ENCODE peak calls at places on chromosomes 5 and 9, in seven cellular contexts. One of them, this sample, is unnamed.

GRCh38 chr5:140420226-140420570 is 18.6 kb downstream of the ANKHD1 start:
- DNase-seq in BE2C: no peak
- DNase-seq in nephron progenitor cell: no peak
- DNase-seq in H54: no peak
- DNase-seq in HFFc6: no peak
- DNase-seq in natural killer cell treated with Interleukin-12 subunit alpha and Interleukin-12 subunit beta and Interleukin-15 and Interleukin-18, amount 100 ng/mL, for 72 hours: no peak
- DNase-seq in stimulated activated CD4-positive, alpha-beta T cell treated with anti-CD3 and anti-CD28 coated beads, Interleukin-2, amount 100 ng/mL, for 24 hours: no peak
- DNase-seq in this sample: no peak

GRCh38 chr5:170478306-170478705 is 25.5 kb upstream of the KCNIP1 start:
- DNase-seq in nephron progenitor cell: no peak
- DNase-seq in H54: no peak
- DNase-seq in BE2C: no peak
- DNase-seq in stimulated activated CD4-positive, alpha-beta T cell treated with anti-CD3 and anti-CD28 coated beads, Interleukin-2, amount 100 ng/mL, for 24 hours: no peak
- DNase-seq in HFFc6: no peak
- DNase-seq in natural killer cell treated with Interleukin-12 subunit alpha and Interleukin-12 subunit beta and Interleukin-15 and Interleukin-18, amount 100 ng/mL, for 72 hours: no peak
- DNase-seq in this sample: no peak

GRCh38 chr5:142686210-142686734 is 382 bp upstream of the FGF1 start:
- DNase-seq in BE2C: no peak
- DNase-seq in natural killer cell treated with Interleukin-12 subunit alpha and Interleukin-12 subunit beta and Interleukin-15 and Interleukin-18, amount 100 ng/mL, for 72 hours: no peak
- DNase-seq in nephron progenitor cell: no peak
- DNase-seq in HFFc6: no peak
- DNase-seq in H54: no peak
- DNase-seq in stimulated activated CD4-positive, alpha-beta T cell treated with anti-CD3 and anti-CD28 coated beads, Interleukin-2, amount 100 ng/mL, for 24 hours: no peak
- DNase-seq in this sample: no peak

GRCh38 chr5:88734191-88734640 is 148.8 kb downstream of the MEF2C start:
- DNase-seq in BE2C: no peak
- DNase-seq in H54: no peak
- DNase-seq in HFFc6: no peak
- DNase-seq in stimulated activated CD4-positive, alpha-beta T cell treated with anti-CD3 and anti-CD28 coated beads, Interleukin-2, amount 100 ng/mL, for 24 hours: no peak
- DNase-seq in natural killer cell treated with Interleukin-12 subunit alpha and Interleukin-12 subunit beta and Interleukin-15 and Interleukin-18, amount 100 ng/mL, for 72 hours: no peak
- DNase-seq in nephron progenitor cell: no peak
- DNase-seq in this sample: peak

GRCh38 chr5:69416180-69416579 is 1.3 kb downstream of the MARVELD2 start:
- DNase-seq in natural killer cell treated with Interleukin-12 subunit alpha and Interleukin-12 subunit beta and Interleukin-15 and Interleukin-18, amount 100 ng/mL, for 72 hours: no peak
- DNase-seq in nephron progenitor cell: no peak
- DNase-seq in HFFc6: no peak
- DNase-seq in BE2C: no peak
- DNase-seq in H54: no peak
- DNase-seq in stimulated activated CD4-positive, alpha-beta T cell treated with anti-CD3 and anti-CD28 coated beads, Interleukin-2, amount 100 ng/mL, for 24 hours: no peak
- DNase-seq in this sample: no peak

GRCh38 chr9:21993893-21994525 is at the start of gene CDKN2A:
- DNase-seq in H54: no peak
- DNase-seq in BE2C: peak
- DNase-seq in HFFc6: peak
- DNase-seq in stimulated activated CD4-positive, alpha-beta T cell treated with anti-CD3 and anti-CD28 coated beads, Interleukin-2, amount 100 ng/mL, for 24 hours: peak
- DNase-seq in natural killer cell treated with Interleukin-12 subunit alpha and Interleukin-12 subunit beta and Interleukin-15 and Interleukin-18, amount 100 ng/mL, for 72 hours: peak
- DNase-seq in nephron progenitor cell: peak
- DNase-seq in this sample: no peak

GRCh38 chr5:137320056-137321045 is 178.8 kb downstream of the SPOCK1 start:
- DNase-seq in HFFc6: peak
- DNase-seq in H54: peak
- DNase-seq in nephron progenitor cell: peak
- DNase-seq in BE2C: peak
- DNase-seq in stimulated activated CD4-positive, alpha-beta T cell treated with anti-CD3 and anti-CD28 coated beads, Interleukin-2, amount 100 ng/mL, for 24 hours: no peak
- DNase-seq in natural killer cell treated with Interleukin-12 subunit alpha and Interleukin-12 subunit beta and Interleukin-15 and Interleukin-18, amount 100 ng/mL, for 72 hours: no peak
- DNase-seq in this sample: no peak

GRCh38 chr5:167250996-167251395 is 1040.4 kb upstream of the WWC1 start:
- DNase-seq in HFFc6: no peak
- DNase-seq in BE2C: no peak
- DNase-seq in stimulated activated CD4-positive, alpha-beta T cell treated with anti-CD3 and anti-CD28 coated beads, Interleukin-2, amount 100 ng/mL, for 24 hours: no peak
- DNase-seq in H54: no peak
- DNase-seq in natural killer cell treated with Interleukin-12 subunit alpha and Interleukin-12 subunit beta and Interleukin-15 and Interleukin-18, amount 100 ng/mL, for 72 hours: no peak
- DNase-seq in nephron progenitor cell: no peak
- DNase-seq in this sample: no peak

GRCh38 chr5:148836272-148837250 is 10.2 kb downstream of the ADRB2 start:
- DNase-seq in H54: no peak
- DNase-seq in stimulated activated CD4-positive, alpha-beta T cell treated with anti-CD3 and anti-CD28 coated beads, Interleukin-2, amount 100 ng/mL, for 24 hours: no peak
- DNase-seq in nephron progenitor cell: no peak
- DNase-seq in HFFc6: no peak
- DNase-seq in natural killer cell treated with Interleukin-12 subunit alpha and Interleukin-12 subunit beta and Interleukin-15 and Interleukin-18, amount 100 ng/mL, for 72 hours: no peak
- DNase-seq in BE2C: no peak
- DNase-seq in this sample: no peak

GRCh38 chr9:94825620-94825958 is 99.1 kb downstream of the AOPEP start:
- DNase-seq in stimulated activated CD4-positive, alpha-beta T cell treated with anti-CD3 and anti-CD28 coated beads, Interleukin-2, amount 100 ng/mL, for 24 hours: no peak
- DNase-seq in H54: no peak
- DNase-seq in nephron progenitor cell: no peak
- DNase-seq in BE2C: no peak
- DNase-seq in natural killer cell treated with Interleukin-12 subunit alpha and Interleukin-12 subunit beta and Interleukin-15 and Interleukin-18, amount 100 ng/mL, for 72 hours: no peak
- DNase-seq in HFFc6: no peak
- DNase-seq in this sample: no peak

GRCh38 chr5:140575309-140575708 is 10.7 kb downstream of the SLC35A4 start:
- DNase-seq in nephron progenitor cell: no peak
- DNase-seq in BE2C: peak
- DNase-seq in natural killer cell treated with Interleukin-12 subunit alpha and Interleukin-12 subunit beta and Interleukin-15 and Interleukin-18, amount 100 ng/mL, for 72 hours: no peak
- DNase-seq in stimulated activated CD4-positive, alpha-beta T cell treated with anti-CD3 and anti-CD28 coated beads, Interleukin-2, amount 100 ng/mL, for 24 hours: no peak
- DNase-seq in HFFc6: peak
- DNase-seq in H54: no peak
- DNase-seq in this sample: peak

GRCh38 chr5:96344678-96345612 is 88.1 kb downstream of the PCSK1 start:
- DNase-seq in BE2C: peak
- DNase-seq in H54: no peak
- DNase-seq in natural killer cell treated with Interleukin-12 subunit alpha and Interleukin-12 subunit beta and Interleukin-15 and Interleukin-18, amount 100 ng/mL, for 72 hours: no peak
- DNase-seq in nephron progenitor cell: no peak
- DNase-seq in HFFc6: peak
- DNase-seq in stimulated activated CD4-positive, alpha-beta T cell treated with anti-CD3 and anti-CD28 coated beads, Interleukin-2, amount 100 ng/mL, for 24 hours: no peak
- DNase-seq in this sample: no peak

GRCh38 chr9:35996358-35996970 is 38.5 kb upstream of the OR2S2 start:
- DNase-seq in BE2C: no peak
- DNase-seq in HFFc6: peak
- DNase-seq in stimulated activated CD4-positive, alpha-beta T cell treated with anti-CD3 and anti-CD28 coated beads, Interleukin-2, amount 100 ng/mL, for 24 hours: no peak
- DNase-seq in natural killer cell treated with Interleukin-12 subunit alpha and Interleukin-12 subunit beta and Interleukin-15 and Interleukin-18, amount 100 ng/mL, for 72 hours: no peak
- DNase-seq in H54: no peak
- DNase-seq in nephron progenitor cell: no peak
- DNase-seq in this sample: no peak

GRCh38 chr5:123875444-123876264 is 363.7 kb downstream of the CSNK1G3 start:
- DNase-seq in nephron progenitor cell: peak
- DNase-seq in natural killer cell treated with Interleukin-12 subunit alpha and Interleukin-12 subunit beta and Interleukin-15 and Interleukin-18, amount 100 ng/mL, for 72 hours: no peak
- DNase-seq in HFFc6: no peak
- DNase-seq in BE2C: no peak
- DNase-seq in H54: no peak
- DNase-seq in stimulated activated CD4-positive, alpha-beta T cell treated with anti-CD3 and anti-CD28 coated beads, Interleukin-2, amount 100 ng/mL, for 24 hours: no peak
- DNase-seq in this sample: no peak

GRCh38 chr5:132344775-132345514 is 24.6 kb upstream of the SLC22A5 start:
- DNase-seq in nephron progenitor cell: no peak
- DNase-seq in natural killer cell treated with Interleukin-12 subunit alpha and Interleukin-12 subunit beta and Interleukin-15 and Interleukin-18, amount 100 ng/mL, for 72 hours: no peak
- DNase-seq in H54: no peak
- DNase-seq in stimulated activated CD4-positive, alpha-beta T cell treated with anti-CD3 and anti-CD28 coated beads, Interleukin-2, amount 100 ng/mL, for 24 hours: no peak
- DNase-seq in HFFc6: no peak
- DNase-seq in BE2C: no peak
- DNase-seq in this sample: no peak

GRCh38 chr5:150486402-150487198 is 21.3 kb upstream of the NDST1 start:
- DNase-seq in stimulated activated CD4-positive, alpha-beta T cell treated with anti-CD3 and anti-CD28 coated beads, Interleukin-2, amount 100 ng/mL, for 24 hours: peak
- DNase-seq in HFFc6: no peak
- DNase-seq in natural killer cell treated with Interleukin-12 subunit alpha and Interleukin-12 subunit beta and Interleukin-15 and Interleukin-18, amount 100 ng/mL, for 72 hours: no peak
- DNase-seq in BE2C: peak
- DNase-seq in nephron progenitor cell: peak
- DNase-seq in H54: no peak
- DNase-seq in this sample: no peak

GRCh38 chr9:79944991-79945390 is 373.2 kb downstream of the TLE4 start:
- DNase-seq in nephron progenitor cell: no peak
- DNase-seq in H54: no peak
- DNase-seq in HFFc6: no peak
- DNase-seq in natural killer cell treated with Interleukin-12 subunit alpha and Interleukin-12 subunit beta and Interleukin-15 and Interleukin-18, amount 100 ng/mL, for 72 hours: no peak
- DNase-seq in stimulated activated CD4-positive, alpha-beta T cell treated with anti-CD3 and anti-CD28 coated beads, Interleukin-2, amount 100 ng/mL, for 24 hours: no peak
- DNase-seq in BE2C: no peak
- DNase-seq in this sample: no peak

GRCh38 chr9:113587471-113588031 is 124.0 kb downstream of the RGS3 start:
- DNase-seq in stimulated activated CD4-positive, alpha-beta T cell treated with anti-CD3 and anti-CD28 coated beads, Interleukin-2, amount 100 ng/mL, for 24 hours: no peak
- DNase-seq in BE2C: peak
- DNase-seq in nephron progenitor cell: peak
- DNase-seq in natural killer cell treated with Interleukin-12 subunit alpha and Interleukin-12 subunit beta and Interleukin-15 and Interleukin-18, amount 100 ng/mL, for 72 hours: no peak
- DNase-seq in H54: no peak
- DNase-seq in HFFc6: no peak
- DNase-seq in this sample: no peak

GRCh38 chr5:79042188-79042587 is 27.3 kb downstream of the DMGDH start:
- DNase-seq in nephron progenitor cell: no peak
- DNase-seq in HFFc6: no peak
- DNase-seq in BE2C: no peak
- DNase-seq in stimulated activated CD4-positive, alpha-beta T cell treated with anti-CD3 and anti-CD28 coated beads, Interleukin-2, amount 100 ng/mL, for 24 hours: no peak
- DNase-seq in natural killer cell treated with Interleukin-12 subunit alpha and Interleukin-12 subunit beta and Interleukin-15 and Interleukin-18, amount 100 ng/mL, for 72 hours: no peak
- DNase-seq in H54: no peak
- DNase-seq in this sample: no peak

GRCh38 chr9:15834541-15834940 is 281.7 kb downstream of the CCDC171 start:
- DNase-seq in stimulated activated CD4-positive, alpha-beta T cell treated with anti-CD3 and anti-CD28 coated beads, Interleukin-2, amount 100 ng/mL, for 24 hours: no peak
- DNase-seq in BE2C: peak
- DNase-seq in HFFc6: no peak
- DNase-seq in H54: no peak
- DNase-seq in nephron progenitor cell: no peak
- DNase-seq in natural killer cell treated with Interleukin-12 subunit alpha and Interleukin-12 subunit beta and Interleukin-15 and Interleukin-18, amount 100 ng/mL, for 72 hours: no peak
- DNase-seq in this sample: no peak

GRCh38 chr9:23822331-23823169 is 3.5 kb downstream of the ELAVL2 start:
- DNase-seq in BE2C: no peak
- DNase-seq in H54: no peak
- DNase-seq in stimulated activated CD4-positive, alpha-beta T cell treated with anti-CD3 and anti-CD28 coated beads, Interleukin-2, amount 100 ng/mL, for 24 hours: no peak
- DNase-seq in HFFc6: no peak
- DNase-seq in natural killer cell treated with Interleukin-12 subunit alpha and Interleukin-12 subunit beta and Interleukin-15 and Interleukin-18, amount 100 ng/mL, for 72 hours: no peak
- DNase-seq in nephron progenitor cell: peak
- DNase-seq in this sample: no peak

GRCh38 chr9:129557192-129558036 is 63.5 kb downstream of the C9orf50 start:
- DNase-seq in H54: peak
- DNase-seq in HFFc6: no peak
- DNase-seq in nephron progenitor cell: peak
- DNase-seq in stimulated activated CD4-positive, alpha-beta T cell treated with anti-CD3 and anti-CD28 coated beads, Interleukin-2, amount 100 ng/mL, for 24 hours: no peak
- DNase-seq in BE2C: no peak
- DNase-seq in natural killer cell treated with Interleukin-12 subunit alpha and Interleukin-12 subunit beta and Interleukin-15 and Interleukin-18, amount 100 ng/mL, for 72 hours: peak
- DNase-seq in this sample: no peak

GRCh38 chr9:36487482-36488321 is 85.0 kb upstream of the MELK start:
- DNase-seq in natural killer cell treated with Interleukin-12 subunit alpha and Interleukin-12 subunit beta and Interleukin-15 and Interleukin-18, amount 100 ng/mL, for 72 hours: peak
- DNase-seq in BE2C: peak
- DNase-seq in H54: peak
- DNase-seq in nephron progenitor cell: peak
- DNase-seq in stimulated activated CD4-positive, alpha-beta T cell treated with anti-CD3 and anti-CD28 coated beads, Interleukin-2, amount 100 ng/mL, for 24 hours: peak
- DNase-seq in HFFc6: peak
- DNase-seq in this sample: peak

GRCh38 chr9:90142580-90142979 is 500.0 kb downstream of the DIRAS2 start:
- DNase-seq in nephron progenitor cell: peak
- DNase-seq in stimulated activated CD4-positive, alpha-beta T cell treated with anti-CD3 and anti-CD28 coated beads, Interleukin-2, amount 100 ng/mL, for 24 hours: peak
- DNase-seq in natural killer cell treated with Interleukin-12 subunit alpha and Interleukin-12 subunit beta and Interleukin-15 and Interleukin-18, amount 100 ng/mL, for 72 hours: no peak
- DNase-seq in H54: no peak
- DNase-seq in BE2C: peak
- DNase-seq in HFFc6: peak
- DNase-seq in this sample: no peak

GRCh38 chr9:100589582-100589981 is 11.7 kb downstream of the CAVIN4 start:
- DNase-seq in nephron progenitor cell: no peak
- DNase-seq in natural killer cell treated with Interleukin-12 subunit alpha and Interleukin-12 subunit beta and Interleukin-15 and Interleukin-18, amount 100 ng/mL, for 72 hours: no peak
- DNase-seq in BE2C: no peak
- DNase-seq in stimulated activated CD4-positive, alpha-beta T cell treated with anti-CD3 and anti-CD28 coated beads, Interleukin-2, amount 100 ng/mL, for 24 hours: no peak
- DNase-seq in HFFc6: peak
- DNase-seq in H54: no peak
- DNase-seq in this sample: no peak

GRCh38 chr5:77683171-77683732 is 44.7 kb upstream of the OTP start:
- DNase-seq in stimulated activated CD4-positive, alpha-beta T cell treated with anti-CD3 and anti-CD28 coated beads, Interleukin-2, amount 100 ng/mL, for 24 hours: no peak
- DNase-seq in nephron progenitor cell: no peak
- DNase-seq in H54: no peak
- DNase-seq in BE2C: no peak
- DNase-seq in HFFc6: no peak
- DNase-seq in natural killer cell treated with Interleukin-12 subunit alpha and Interleukin-12 subunit beta and Interleukin-15 and Interleukin-18, amount 100 ng/mL, for 72 hours: no peak
- DNase-seq in this sample: no peak

GRCh38 chr5:119316116-119316515 is 39.7 kb upstream of the TNFAIP8 start:
- DNase-seq in natural killer cell treated with Interleukin-12 subunit alpha and Interleukin-12 subunit beta and Interleukin-15 and Interleukin-18, amount 100 ng/mL, for 72 hours: peak
- DNase-seq in BE2C: no peak
- DNase-seq in H54: no peak
- DNase-seq in HFFc6: no peak
- DNase-seq in nephron progenitor cell: no peak
- DNase-seq in stimulated activated CD4-positive, alpha-beta T cell treated with anti-CD3 and anti-CD28 coated beads, Interleukin-2, amount 100 ng/mL, for 24 hours: no peak
- DNase-seq in this sample: no peak

GRCh38 chr5:162641142-162641813 is 573.7 kb downstream of the GABRG2 start:
- DNase-seq in HFFc6: no peak
- DNase-seq in nephron progenitor cell: no peak
- DNase-seq in H54: no peak
- DNase-seq in stimulated activated CD4-positive, alpha-beta T cell treated with anti-CD3 and anti-CD28 coated beads, Interleukin-2, amount 100 ng/mL, for 24 hours: no peak
- DNase-seq in natural killer cell treated with Interleukin-12 subunit alpha and Interleukin-12 subunit beta and Interleukin-15 and Interleukin-18, amount 100 ng/mL, for 72 hours: no peak
- DNase-seq in BE2C: no peak
- DNase-seq in this sample: no peak

GRCh38 chr9:18786936-18787658 is 245.9 kb downstream of the SAXO1 start:
- DNase-seq in stimulated activated CD4-positive, alpha-beta T cell treated with anti-CD3 and anti-CD28 coated beads, Interleukin-2, amount 100 ng/mL, for 24 hours: no peak
- DNase-seq in nephron progenitor cell: no peak
- DNase-seq in HFFc6: no peak
- DNase-seq in natural killer cell treated with Interleukin-12 subunit alpha and Interleukin-12 subunit beta and Interleukin-15 and Interleukin-18, amount 100 ng/mL, for 72 hours: no peak
- DNase-seq in H54: no peak
- DNase-seq in BE2C: no peak
- DNase-seq in this sample: no peak

GRCh38 chr9:27086818-27087680 is 22.0 kb upstream of the TEK start:
- DNase-seq in nephron progenitor cell: no peak
- DNase-seq in HFFc6: peak
- DNase-seq in natural killer cell treated with Interleukin-12 subunit alpha and Interleukin-12 subunit beta and Interleukin-15 and Interleukin-18, amount 100 ng/mL, for 72 hours: no peak
- DNase-seq in H54: no peak
- DNase-seq in BE2C: no peak
- DNase-seq in stimulated activated CD4-positive, alpha-beta T cell treated with anti-CD3 and anti-CD28 coated beads, Interleukin-2, amount 100 ng/mL, for 24 hours: no peak
- DNase-seq in this sample: no peak

GRCh38 chr9:116939605-116940004 is 252.5 kb downstream of the TRIM32 start:
- DNase-seq in BE2C: no peak
- DNase-seq in natural killer cell treated with Interleukin-12 subunit alpha and Interleukin-12 subunit beta and Interleukin-15 and Interleukin-18, amount 100 ng/mL, for 72 hours: no peak
- DNase-seq in H54: no peak
- DNase-seq in stimulated activated CD4-positive, alpha-beta T cell treated with anti-CD3 and anti-CD28 coated beads, Interleukin-2, amount 100 ng/mL, for 24 hours: no peak
- DNase-seq in nephron progenitor cell: no peak
- DNase-seq in HFFc6: no peak
- DNase-seq in this sample: no peak

This sample was measured in CD14-positive monocyte.